ENCODE peak calls at places on chromosomes 1 and 21, in nine cellular contexts. P is IMR-90, V is K562, A is neural progenitor cell, Y is PC-3, H is adipocyte, F is colonic mucosa, N is fibroblast of lung, X is mammary epithelial cell. E is an unnamed sample.

GRCh38 chr1:30707412-30708360 is 15.7 kb downstream of the MATN1 start:
- DNase-seq in P (peak; percentile 56), V (peak; percentile 84), A (peak; percentile 93), Y (peak; percentile 77), H (peak; percentile 87), F (peak; percentile 76), N (peak; percentile 59), X (peak; percentile 49), E (peak; percentile 89)

GRCh38 chr1:228452194-228453021 is 34.8 kb upstream of the RNF187 start:
- DNase-seq in P (peak; percentile 25), V (peak; percentile 83), A (no peak), Y (no peak), H (no peak), F (no peak), N (peak; percentile 28), X (no peak), E (no peak)

GRCh38 chr1:183180634-183181056 is 5.4 kb upstream of the LAMC2 start:
- DNase-seq in P (peak; percentile 83), V (no peak), A (no peak), Y (peak; percentile 58), H (peak; percentile 87), F (peak; percentile 36), N (peak; percentile 49), X (peak; percentile 96), E (peak; percentile 76)

GRCh38 chr1:240739754-240740153 is 127.8 kb upstream of the GREM2 start:
- DNase-seq in P (peak; percentile 38), V (no peak), A (no peak), Y (no peak), H (peak; percentile 38), F (no peak), N (no peak), X (no peak), E (no peak)

GRCh38 chr1:205597691-205598314 is 34.0 kb downstream of the ELK4 start:
- DNase-seq in P (peak; percentile 66), V (no peak), A (no peak), Y (no peak), H (peak; percentile 23), F (no peak), N (peak; percentile 64), X (no peak), E (no peak)

GRCh38 chr1:177950506-177950905 is 19.4 kb downstream of the SEC16B start:
- DNase-seq in P (no peak), V (no peak), A (no peak), Y (no peak), H (peak; percentile 14), F (no peak), N (no peak), X (no peak), E (no peak)

GRCh38 chr1:34113887-34114286 is 51.1 kb downstream of the CSMD2 start:
- DNase-seq in P (no peak), V (peak; percentile 15), A (peak; percentile 68), Y (peak; percentile 45), H (peak; percentile 52), F (no peak), N (no peak), X (peak; percentile 1), E (no peak)

GRCh38 chr1:246784621-246785535 is 60.7 kb downstream of the SCCPDH start:
- DNase-seq in P (peak; percentile 47), V (no peak), A (no peak), Y (no peak), H (peak; percentile 51), F (no peak), N (peak; percentile 56), X (no peak), E (no peak)

GRCh38 chr1:10904396-10905358 is 107.8 kb upstream of the TARDBP start:
- DNase-seq in P (no peak), V (no peak), A (no peak), Y (no peak), H (no peak), F (no peak), N (peak; percentile 57), X (no peak), E (peak; percentile 66)

DNA sequence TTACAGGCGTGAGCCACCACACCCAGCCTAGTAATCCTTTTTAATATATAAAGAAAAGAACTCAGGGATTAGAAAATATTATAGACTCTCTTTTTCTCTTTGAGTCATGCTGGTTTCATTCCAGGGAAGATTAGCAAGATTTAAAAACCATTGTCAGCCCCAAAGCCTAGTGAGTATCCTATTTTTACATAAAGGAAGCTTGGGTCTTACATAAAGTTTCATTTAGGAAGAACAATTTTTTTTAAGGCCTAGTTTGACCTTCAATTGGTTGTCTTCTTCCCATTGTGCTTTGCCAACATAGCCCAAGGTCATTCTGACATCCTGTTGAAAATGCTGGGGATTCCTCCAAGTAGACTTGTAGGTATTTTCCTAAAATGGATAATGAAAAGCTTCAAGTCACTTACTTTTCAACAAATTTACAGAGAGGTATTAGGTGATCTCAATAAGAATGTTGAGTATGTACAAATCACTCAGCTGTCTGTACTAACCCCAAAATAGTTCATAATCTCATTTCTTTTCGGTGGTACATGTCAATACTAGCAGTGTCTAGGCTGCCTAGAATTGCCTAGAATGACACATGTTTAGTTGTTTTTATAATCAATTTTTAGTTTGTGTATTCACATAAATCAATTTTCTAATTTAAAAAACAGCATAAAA is 4.3 kb upstream of the KIF14 start:
- DNase-seq in P (no peak), V (no peak), A (no peak), Y (no peak), H (no peak), F (no peak), N (no peak), X (no peak), E (no peak)
- H3K4me3 ChIP-seq in P (no peak overlapping the region), V (no peak overlapping the region), A (no peak overlapping the region), Y (no peak overlapping the region), H (no peak overlapping the region), F (no peak overlapping the region), N (no peak overlapping the region), X (no peak overlapping the region), E (no peak overlapping the region)

GRCh38 chr1:44694863-44695478 is 20.5 kb downstream of the ARMH1 start:
- DNase-seq in P (no peak), V (no peak), A (no peak), Y (no peak), H (no peak), F (no peak), N (no peak), X (no peak), E (no peak)

GRCh38 chr1:44693900-44694299 is 19.4 kb downstream of the ARMH1 start:
- DNase-seq in P (no peak), V (no peak), A (no peak), Y (no peak), H (no peak), F (no peak), N (peak; percentile 18), X (no peak), E (no peak)

GRCh38 chr1:44698138-44698537 is 23.6 kb downstream of the ARMH1 start:
- DNase-seq in P (no peak), V (no peak), A (no peak), Y (peak; percentile 56), H (no peak), F (no peak), N (no peak), X (no peak), E (no peak)

GRCh38 chr1:44695671-44696070 is 21.2 kb downstream of the ARMH1 start:
- DNase-seq in P (no peak), V (no peak), A (no peak), Y (no peak), H (no peak), F (no peak), N (no peak), X (no peak), E (no peak)

GRCh38 chr1:44696789-44697188 is 22.3 kb downstream of the ARMH1 start:
- DNase-seq in P (no peak), V (no peak), A (no peak), Y (no peak), H (no peak), F (no peak), N (no peak), X (no peak), E (peak; percentile 12)
- H3K9ac ChIP-seq in P (no peak overlapping the region), V (no peak overlapping the region), A (no peak overlapping the region), Y (no peak overlapping the region), H (no peak overlapping the region), F (no peak overlapping the region), N (no peak overlapping the region), X (no peak overlapping the region), E (no peak overlapping the region)

GRCh38 chr21:37912616-37913015 is 3.6 kb downstream of the KCNJ6 start:
- DNase-seq in P (no peak), V (no peak), A (no peak), Y (no peak), H (no peak), F (no peak), N (no peak), X (no peak), E (no peak)

GRCh38 chr21:37915516-37915915 is 741 bp downstream of the KCNJ6 start:
- DNase-seq in P (no peak), V (no peak), A (peak; percentile 36), Y (no peak), H (peak; percentile 19), F (no peak), N (no peak), X (peak; percentile 8), E (no peak)

GRCh38 chr21:37916795-37917142 is 512 bp upstream of the KCNJ6 start:
- DNase-seq in P (no peak), V (peak; percentile 59), A (peak; percentile 85), Y (no peak), H (peak; percentile 10), F (no peak), N (no peak), X (no peak), E (no peak)

GRCh38 chr21:37915941-37916794 is at the start of gene KCNJ6:
- DNase-seq in P (peak; percentile 52), V (peak; percentile 57), A (peak; percentile 94), Y (no peak), H (peak; percentile 85), F (no peak), N (peak; percentile 59), X (peak; percentile 37), E (no peak)

GRCh38 chr21:37914211-37914900 is 1.9 kb downstream of the KCNJ6 start:
- DNase-seq in P (peak; percentile 22), V (peak; percentile 42), A (peak; percentile 85), Y (peak; percentile 14), H (peak; percentile 43), F (no peak), N (peak; percentile 17), X (peak; percentile 34), E (no peak)
- H3K4me3 ChIP-seq in P (no peak overlapping the region), V (no peak overlapping the region), A (peak overlapping the region; percentile 16), Y (no peak overlapping the region), H (no peak overlapping the region), F (no peak overlapping the region), N (no peak overlapping the region), X (no peak overlapping the region), E (no peak overlapping the region)

DNA sequence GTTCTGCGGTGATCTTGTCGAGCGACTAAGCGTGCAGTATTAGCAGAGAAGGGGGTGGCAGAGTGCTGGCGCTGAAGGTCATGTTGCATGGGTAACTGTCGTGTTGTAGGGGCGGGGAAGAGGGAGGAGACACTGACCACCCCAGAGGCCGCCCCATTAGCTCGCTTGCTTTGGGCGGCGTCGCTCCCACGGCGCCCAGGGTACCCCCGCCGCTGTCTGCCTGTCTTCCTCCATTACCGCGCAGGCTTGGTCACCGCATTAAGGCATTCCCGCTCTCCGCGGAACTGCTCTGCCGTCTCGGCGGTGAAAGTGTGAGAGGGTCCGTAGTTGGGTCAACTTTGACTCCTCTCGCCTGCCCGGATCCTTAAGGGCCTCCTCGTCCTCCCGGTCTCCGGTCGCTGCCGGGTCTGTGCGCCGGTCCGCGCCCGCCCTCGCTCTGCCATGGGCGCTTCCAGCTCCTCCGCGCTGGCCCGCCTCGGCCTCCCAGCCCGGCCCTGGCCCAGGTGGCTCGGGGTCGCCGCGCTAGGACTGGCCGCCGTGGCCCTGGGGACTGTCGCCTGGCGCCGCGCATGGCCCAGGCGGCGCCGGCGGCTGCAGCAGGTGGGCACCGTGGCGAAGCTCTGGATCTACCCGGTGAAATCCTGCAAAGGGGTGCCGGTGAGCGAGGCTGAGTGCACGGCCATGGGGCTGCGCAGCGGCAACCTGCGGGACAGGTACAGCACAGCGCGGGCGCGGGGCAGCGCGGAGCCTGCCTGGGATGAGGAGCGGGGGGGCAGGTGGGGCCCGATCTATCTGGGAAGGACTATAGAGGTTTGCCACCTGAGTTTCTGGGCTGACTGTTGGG is at the start of gene MTARC2:
- DNase-seq in P (peak; percentile 49), V (no peak), A (peak; percentile 70), Y (peak; percentile 85), H (peak; percentile 89), F (peak; percentile 86), N (peak; percentile 73), X (peak; percentile 62), E (peak; percentile 92)
- H3K9ac ChIP-seq in P (peak within 1 kb of the TSS; percentile 28), V (no peak within 1 kb of the TSS), A (no peak within 1 kb of the TSS), Y (peak within 1 kb of the TSS; percentile 76), H (peak within 1 kb of the TSS; percentile 90), F (peak within 1 kb of the TSS; percentile 75), N (peak within 1 kb of the TSS; percentile 67), X (peak within 1 kb of the TSS; percentile 8), E (peak within 1 kb of the TSS; percentile 93)

E was measured in kidney.